ENCODE peak calls at places on chromosomes 3 and 15, in seven cellular contexts. Z is sigmoid colon, W is right lobe of liver, F is ascending aorta, E is esophagus squamous epithelium, Q is psoas muscle, U is hepatocyte. J is an unnamed sample.

GRCh38 chr3:161163297-161163696 is 57.8 kb upstream of the NMD3 start:
- DNase-seq in U (peak; percentile 20), E (no peak), F (no peak), W (no peak), Q (no peak), Z (no peak), J (no peak)

GRCh38 chr15:69668049-69668705 is 215.6 kb downstream of the RPLP1 start:
- DNase-seq in Z (no peak), E (no peak), W (no peak), Q (no peak), U (no peak), F (no peak), J (no peak)

GRCh38 chr3:123789760-123790159 is 94.4 kb downstream of the MYLK start:
- DNase-seq in Q (no peak), E (no peak), Z (no peak), W (no peak), U (no peak), F (no peak), J (no peak)

GRCh38 chr3:197836244-197836643 is 45.2 kb downstream of the LRCH3 start:
- DNase-seq in F (no peak), E (no peak), Q (no peak), Z (no peak), U (no peak), W (no peak), J (no peak)

GRCh38 chr3:9951962-9952805 is at the start of gene PRRT3:
- DNase-seq in Z (no peak), E (no peak), Q (peak; percentile 69), W (no peak), U (peak; percentile 55), F (no peak), J (peak; percentile 52)

GRCh38 chr15:92638291-92638708 is 17.3 kb downstream of the FAM174B start:
- DNase-seq in E (no peak), W (peak; percentile 27), Z (no peak), Q (no peak), U (peak; percentile 73), F (peak; percentile 33), J (no peak)

GRCh38 chr3:135706758-135707375 is 258.7 kb upstream of the PPP2R3A start:
- DNase-seq in E (no peak), Z (no peak), Q (no peak), U (no peak), W (no peak), F (no peak), J (no peak)

GRCh38 chr15:60179786-60180391 is 175.8 kb downstream of the FOXB1 start:
- DNase-seq in Q (no peak), Z (no peak), F (no peak), U (peak; percentile 71), E (no peak), W (no peak), J (peak; percentile 74)

GRCh38 chr3:113968986-113969385 is 21.2 kb downstream of the ZDHHC23 start:
- DNase-seq in W (peak; percentile 56), F (no peak), Z (no peak), E (no peak), U (no peak), Q (no peak), J (no peak)

GRCh38 chr3:182947892-182948291 is 32.4 kb downstream of the DCUN1D1 start:
- DNase-seq in Q (no peak), W (no peak), U (no peak), F (no peak), Z (no peak), E (no peak), J (no peak)

GRCh38 chr3:31079691-31080090 is 185.2 kb upstream of the GADL1 start:
- DNase-seq in F (no peak), W (no peak), Q (no peak), U (no peak), Z (no peak), E (no peak), J (no peak)

GRCh38 chr3:31081031-31081662 is 186.7 kb upstream of the GADL1 start:
- DNase-seq in Z (no peak), E (no peak), F (no peak), U (no peak), Q (no peak), W (no peak), J (no peak)

GRCh38 chr3:31077826-31078225 is 183.4 kb upstream of the GADL1 start:
- DNase-seq in F (no peak), Z (no peak), Q (no peak), U (no peak), W (no peak), E (no peak), J (no peak)

GRCh38 chr3:31077021-31077601 is 182.7 kb upstream of the GADL1 start:
- DNase-seq in F (no peak), U (peak; percentile 23), W (no peak), Z (no peak), Q (no peak), E (no peak), J (no peak)
- H3K4me3 ChIP-seq in F (no peak overlapping the region), U (no peak overlapping the region), W (no peak overlapping the region), Z (no peak overlapping the region), Q (no peak overlapping the region), E (no peak overlapping the region), J (no peak overlapping the region)

GRCh38 chr3:25424238-25425013 is 3.6 kb upstream of the RARB start:
- DNase-seq in E (no peak), W (no peak), U (peak; percentile 58), Z (no peak), F (no peak), Q (no peak), J (no peak)

GRCh38 chr3:25420885-25421284 is 7.2 kb upstream of the RARB start:
- DNase-seq in Q (no peak), U (no peak), Z (no peak), W (no peak), F (no peak), E (no peak), J (no peak)

GRCh38 chr3:25421747-25422146 is 6.3 kb upstream of the RARB start:
- DNase-seq in W (peak; percentile 57), Z (no peak), E (no peak), Q (no peak), U (peak; percentile 55), F (no peak), J (no peak)

GRCh38 chr3:25426408-25426807 is 1.7 kb upstream of the RARB start:
- DNase-seq in W (no peak), U (no peak), Q (no peak), E (no peak), Z (no peak), F (no peak), J (peak; percentile 90)

GRCh38 chr3:25423780-25424179 is 4.3 kb upstream of the RARB start:
- DNase-seq in E (no peak), U (peak; percentile 51), Q (no peak), F (no peak), W (no peak), Z (no peak), J (no peak)
- TF ChIP-seq CTCF in E (no peak), U (no peak), Q (no peak), F (no peak), W (no peak), Z (no peak), J (no peak)

GRCh38 chr15:47296911-47297310 is 420.4 kb upstream of the SEMA6D start:
- DNase-seq in F (no peak), U (no peak), W (no peak), Q (no peak), E (no peak), Z (no peak), J (no peak)

GRCh38 chr15:47300035-47300434 is 417.3 kb upstream of the SEMA6D start:
- DNase-seq in U (peak; percentile 26), E (no peak), W (no peak), F (no peak), Z (no peak), Q (no peak), J (no peak)

GRCh38 chr15:47300596-47300995 is 416.7 kb upstream of the SEMA6D start:
- DNase-seq in W (no peak), F (no peak), Z (no peak), U (no peak), E (no peak), Q (no peak), J (no peak)

DNA sequence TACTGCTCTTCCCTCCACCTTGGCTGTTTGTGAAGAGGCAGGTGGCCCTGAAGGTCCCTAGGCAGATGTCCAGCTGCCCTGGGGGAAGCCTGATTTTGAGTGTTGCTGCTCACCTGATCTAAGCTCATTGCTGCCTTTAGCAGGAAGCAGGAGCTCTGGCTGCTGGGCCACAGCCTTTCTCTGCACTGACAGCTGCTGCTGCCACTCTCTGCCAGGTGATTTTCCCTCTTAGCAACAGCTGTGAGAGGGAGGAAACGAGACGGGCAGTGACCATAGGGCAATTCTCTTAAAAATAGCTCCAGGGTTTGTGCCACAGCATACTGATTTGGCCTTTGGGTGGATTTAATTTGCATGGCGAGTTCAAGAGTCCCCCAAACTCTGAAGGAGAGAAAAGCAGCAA is 415.8 kb upstream of the SEMA6D start:
- DNase-seq in E (no peak), F (no peak), Z (no peak), U (no peak), Q (peak; percentile 87), W (no peak), J (peak; percentile 39)
- H3K4me1 ChIP-seq in E (no peaks in the 10 kb centered on the region), F (no peaks in the 10 kb centered on the region), Z (peaks cover 14% of the 10 kb centered on the region), U (no peaks in the 10 kb centered on the region), Q (peaks cover 8% of the 10 kb centered on the region), W (no peaks in the 10 kb centered on the region), J (peaks cover 7% of the 10 kb centered on the region)

DNA sequence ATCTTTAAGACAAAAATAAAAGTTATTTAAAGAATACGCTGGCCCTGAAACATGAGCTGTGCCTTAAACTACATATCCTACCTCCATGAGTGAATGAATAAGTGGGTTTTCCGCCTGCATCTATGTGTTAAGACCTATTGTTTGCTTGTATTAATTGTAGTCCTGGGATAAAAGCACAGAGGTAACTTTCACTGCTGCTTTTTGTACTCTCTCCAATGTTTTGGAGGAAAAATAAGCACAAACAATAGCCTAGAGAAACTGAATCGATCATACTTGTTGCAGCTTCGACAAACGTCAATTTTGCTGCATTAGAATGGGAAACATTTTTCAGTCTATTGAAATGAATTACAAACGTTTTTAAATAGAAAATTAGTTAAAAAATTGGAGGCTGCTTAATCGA is 1.3 kb upstream of the CTNNB1 start:
- DNase-seq in Q (no peak), W (no peak), E (no peak), U (no peak), Z (no peak), F (no peak), J (no peak)
- H3K4me3 ChIP-seq in Q (no peak overlapping the region), W (peak overlapping the region; percentile 76), E (no peak overlapping the region), U (no peak overlapping the region), Z (no peak overlapping the region), F (peak overlapping the region; percentile 100), J (peak overlapping the region; percentile 97)

J was measured in cardiac muscle cell.